ENCODE peak calls at places on chromosome 20, in ten cellular contexts. O is activated T-cell treated with anti-CD3 and anti-CD28 coated beads, Interleukin-2, amount 50 U/mL, for 4 hours; I is Daoy; P is NCI-H1436 treated with DMSO at 0.1 percent for 48 hours; Y is T-helper 2 cell; H is GOT3; N is naive thymus-derived CD4-positive, alpha-beta T cell; G is EL; Z is GM13977; A is pancreas. Q is an unnamed sample.

GRCh38 chr20:33408716-33409654 is 7.7 kb upstream of the CDK5RAP1 start:
- DNase-seq in O (no peak), I (no peak), P (no peak), Y (no peak), H (no peak), N (no peak), G (no peak), Z (no peak), A (no peak), Q (peak; percentile 40)

GRCh38 chr20:1330075-1330830 is 1.3 kb upstream of the SDCBP2 start:
- DNase-seq in O (peak; percentile 25), I (no peak), P (peak; percentile 13), Y (peak; percentile 28), H (no peak), N (peak; percentile 64), G (no peak), Z (no peak), A (peak; percentile 87), Q (peak; percentile 69)

GRCh38 chr20:46823271-46823747 is 71.3 kb upstream of the EYA2 start:
- DNase-seq in O (no peak), I (no peak), P (no peak), Y (no peak), H (no peak), N (no peak), G (no peak), Z (no peak), A (peak; percentile 29), Q (no peak)

GRCh38 chr20:63261808-63262528 is 7.7 kb upstream of the NKAIN4 start:
- DNase-seq in O (no peak), I (no peak), P (no peak), Y (no peak), H (no peak), N (no peak), G (no peak), Z (no peak), A (no peak), Q (no peak)

GRCh38 chr20:48238326-48238725 is 453.0 kb upstream of the SULF2 start:
- DNase-seq in O (no peak), I (peak; percentile 41), P (no peak), Y (no peak), H (no peak), N (no peak), G (peak; percentile 46), Z (no peak), A (no peak), Q (no peak)

GRCh38 chr20:47316776-47317126 is 39.7 kb downstream of the ZMYND8 start:
- DNase-seq in O (no peak), I (no peak), P (no peak), Y (no peak), H (no peak), N (no peak), G (no peak), Z (no peak), A (no peak), Q (no peak)

GRCh38 chr20:17747431-17747846 is 47.7 kb downstream of the BANF2 start:
- DNase-seq in O (no peak), I (peak; percentile 90), P (no peak), Y (no peak), H (peak; percentile 34), N (no peak), G (peak; percentile 85), Z (no peak), A (peak; percentile 51), Q (peak; percentile 41)

GRCh38 chr20:34171640-34172039 is 59.6 kb upstream of the EIF2S2 start:
- DNase-seq in O (no peak), I (no peak), P (no peak), Y (no peak), H (no peak), N (no peak), G (no peak), Z (no peak), A (no peak), Q (no peak)

GRCh38 chr20:47326718-47327137 is 29.8 kb downstream of the ZMYND8 start:
- DNase-seq in O (no peak), I (no peak), P (no peak), Y (no peak), H (no peak), N (no peak), G (peak; percentile 75), Z (no peak), A (no peak), Q (no peak)

GRCh38 chr20:55090301-55090700 is 614.9 kb downstream of the DOK5 start:
- DNase-seq in O (no peak), I (no peak), P (no peak), Y (no peak), H (no peak), N (no peak), G (no peak), Z (no peak), A (no peak), Q (no peak)

GRCh38 chr20:32451682-32452461 is 93.7 kb downstream of the ASXL1 start:
- DNase-seq in O (no peak), I (no peak), P (no peak), Y (no peak), H (no peak), N (no peak), G (no peak), Z (no peak), A (peak; percentile 13), Q (no peak)

GRCh38 chr20:38599410-38599882 is 2.2 kb upstream of the ARHGAP40 start:
- DNase-seq in O (no peak), I (peak; percentile 38), P (no peak), Y (no peak), H (no peak), N (no peak), G (peak; percentile 32), Z (no peak), A (peak; percentile 74), Q (no peak)

GRCh38 chr20:61369731-61370520 is 117.9 kb downstream of the CDH4 start:
- DNase-seq in O (no peak), I (no peak), P (no peak), Y (no peak), H (no peak), N (no peak), G (no peak), Z (no peak), A (no peak), Q (no peak)

GRCh38 chr20:615494-615893 is 5.4 kb upstream of the TCF15 start:
- DNase-seq in O (no peak), I (no peak), P (no peak), Y (no peak), H (no peak), N (no peak), G (no peak), Z (no peak), A (no peak), Q (no peak)

GRCh38 chr20:58308680-58309527 is 611 bp upstream of the RAB22A start:
- DNase-seq in O (no peak), I (peak; percentile 56), P (no peak), Y (peak; percentile 10), H (no peak), N (peak; percentile 66), G (peak; percentile 53), Z (peak; percentile 78), A (peak; percentile 49), Q (peak; percentile 59)

GRCh38 chr20:53582574-53583351 is 10.9 kb downstream of the ZNF217 start:
- DNase-seq in O (peak; percentile 33), I (peak; percentile 83), P (no peak), Y (peak; percentile 31), H (no peak), N (no peak), G (peak; percentile 91), Z (no peak), A (no peak), Q (no peak)

GRCh38 chr20:31549513-31549880 is 35.3 kb downstream of the HM13 start:
- DNase-seq in O (no peak), I (no peak), P (no peak), Y (no peak), H (no peak), N (no peak), G (no peak), Z (no peak), A (no peak), Q (no peak)

GRCh38 chr20:41086402-41087324 is 50.7 kb upstream of the PLCG1 start:
- DNase-seq in O (no peak), I (no peak), P (peak; percentile 69), Y (no peak), H (no peak), N (no peak), G (no peak), Z (no peak), A (no peak), Q (no peak)

GRCh38 chr20:10306440-10307358 is 88.1 kb downstream of the SNAP25 start:
- DNase-seq in O (no peak), I (peak; percentile 72), P (no peak), Y (no peak), H (no peak), N (no peak), G (peak; percentile 86), Z (no peak), A (no peak), Q (no peak)

GRCh38 chr20:63496404-63497120 is 2.3 kb downstream of the EEF1A2 start:
- DNase-seq in O (no peak), I (no peak), P (no peak), Y (no peak), H (no peak), N (no peak), G (no peak), Z (no peak), A (no peak), Q (no peak)